ENCODE peak calls at places on chromosome 14, in seven cellular contexts. I is K562, E is suprapubic skin, U is fibroblast of lung, H is RWPE2, W is IMR-90, P is breast epithelium. S is an unnamed sample.

GRCh38 chr14:99552021-99552553 is 51.9 kb downstream of the CCDC85C start:
- DNase-seq in I (no peak), E (no peak), U (no peak), H (no peak), W (no peak), P (no peak), S (no peak)

GRCh38 chr14:59190372-59190771 is 1.9 kb downstream of the DAAM1 start:
- DNase-seq in I (peak), E (no peak), U (no peak), H (no peak), W (no peak), P (no peak), S (no peak)

GRCh38 chr14:48563465-48563864 is 888.1 kb upstream of the MDGA2 start:
- DNase-seq in I (no peak), E (no peak), U (peak), H (no peak), W (peak), P (no peak), S (no peak)

GRCh38 chr14:50920482-50921225 is 23.6 kb downstream of the PYGL start:
- DNase-seq in I (no peak), E (no peak), U (peak), H (no peak), W (peak), P (no peak), S (no peak)

GRCh38 chr14:64915797-64916196 is 1.5 kb downstream of the CHURC1 start:
- DNase-seq in I (no peak), E (no peak), U (no peak), H (no peak), W (no peak), P (no peak), S (no peak)

GRCh38 chr14:92475451-92476187 is 38.0 kb upstream of the RIN3 start:
- DNase-seq in I (no peak), E (peak), U (no peak), H (no peak), W (no peak), P (no peak), S (peak)

GRCh38 chr14:66359500-66359899 is 126.7 kb upstream of the CCDC196 start:
- DNase-seq in I (peak), E (no peak), U (peak), H (no peak), W (peak), P (no peak), S (no peak)

GRCh38 chr14:60691383-60692113 is 32.6 kb downstream of the SIX4 start:
- DNase-seq in I (no peak), E (no peak), U (no peak), H (no peak), W (no peak), P (no peak), S (no peak)

GRCh38 chr14:75182820-75183219 is 6.4 kb upstream of the TMED10 start:
- DNase-seq in I (no peak), E (no peak), U (peak), H (no peak), W (peak), P (no peak), S (no peak)

GRCh38 chr14:51677276-51677675 is 25.6 kb downstream of the FRMD6 start:
- DNase-seq in I (no peak), E (no peak), U (peak), H (no peak), W (peak), P (no peak), S (no peak)

GRCh38 chr14:56949828-56950227 is 139.5 kb upstream of the OTX2 start:
- DNase-seq in I (no peak), E (no peak), U (no peak), H (no peak), W (no peak), P (no peak), S (no peak)

GRCh38 chr14:59225281-59225680 is 36.8 kb downstream of the DAAM1 start:
- DNase-seq in I (no peak), E (no peak), U (no peak), H (no peak), W (no peak), P (no peak), S (no peak)

GRCh38 chr14:71143391-71144290 is 236.4 kb downstream of the PCNX1 start:
- DNase-seq in I (peak), E (no peak), U (peak), H (peak), W (peak), P (no peak), S (no peak)

GRCh38 chr14:100573757-100574641 is 13.2 kb downstream of the BEGAIN start:
- DNase-seq in I (no peak), E (no peak), U (no peak), H (no peak), W (no peak), P (no peak), S (no peak)

GRCh38 chr14:55303646-55304277 is 32.5 kb downstream of the FBXO34 start:
- DNase-seq in I (no peak), E (no peak), U (no peak), H (no peak), W (peak), P (no peak), S (no peak)

GRCh38 chr14:32588448-32589320 is 259.6 kb downstream of the AKAP6 start:
- DNase-seq in I (peak), E (no peak), U (peak), H (no peak), W (peak), P (no peak), S (no peak)

GRCh38 chr14:76929927-76930326 is 98.6 kb downstream of the IRF2BPL start:
- DNase-seq in I (peak), E (no peak), U (no peak), H (no peak), W (no peak), P (no peak), S (no peak)

GRCh38 chr14:53011053-53011462 is 60.2 kb upstream of the FERMT2 start:
- DNase-seq in I (no peak), E (peak), U (peak), H (peak), W (peak), P (no peak), S (peak)

GRCh38 chr14:54837508-54838149 is 65.0 kb downstream of the GCH1 start:
- DNase-seq in I (no peak), E (no peak), U (no peak), H (no peak), W (no peak), P (no peak), S (no peak)

GRCh38 chr14:100855256-100855930 is 29.5 kb downstream of the MEG3 start:
- DNase-seq in I (no peak), E (no peak), U (no peak), H (peak), W (no peak), P (no peak), S (no peak)

GRCh38 chr14:86203843-86204242 is 673.9 kb downstream of the FLRT2 start:
- DNase-seq in I (no peak), E (no peak), U (no peak), H (no peak), W (no peak), P (no peak), S (no peak)

GRCh38 chr14:91255026-91255695 is 10.7 kb upstream of the GPR68 start:
- DNase-seq in I (no peak), E (no peak), U (no peak), H (no peak), W (no peak), P (no peak), S (no peak)

GRCh38 chr14:31009836-31010618 is 15.4 kb upstream of the AP4S1 start:
- DNase-seq in I (no peak), E (no peak), U (no peak), H (no peak), W (no peak), P (no peak), S (no peak)

GRCh38 chr14:68634346-68634745 is 158.5 kb downstream of the ZFP36L1 start:
- DNase-seq in I (no peak), E (peak), U (no peak), H (no peak), W (no peak), P (no peak), S (no peak)
- H3K27ac ChIP-seq in I (no peak), E (no peak), U (no peak), H (no peak), W (peak), P (peak), S (peak)

GRCh38 chr14:96224480-96225096 is 19.9 kb downstream of the BDKRB2 start:
- DNase-seq in I (no peak), E (no peak), U (no peak), H (peak), W (no peak), P (no peak), S (no peak)

GRCh38 chr14:96227428-96227827 is 22.8 kb downstream of the BDKRB2 start:
- DNase-seq in I (no peak), E (no peak), U (no peak), H (no peak), W (no peak), P (no peak), S (no peak)

GRCh38 chr14:96221841-96222240 is 17.2 kb downstream of the BDKRB2 start:
- DNase-seq in I (no peak), E (no peak), U (no peak), H (no peak), W (no peak), P (no peak), S (no peak)

GRCh38 chr14:96229315-96229714 is 24.7 kb downstream of the BDKRB2 start:
- DNase-seq in I (no peak), E (no peak), U (no peak), H (no peak), W (no peak), P (no peak), S (no peak)

DNA sequence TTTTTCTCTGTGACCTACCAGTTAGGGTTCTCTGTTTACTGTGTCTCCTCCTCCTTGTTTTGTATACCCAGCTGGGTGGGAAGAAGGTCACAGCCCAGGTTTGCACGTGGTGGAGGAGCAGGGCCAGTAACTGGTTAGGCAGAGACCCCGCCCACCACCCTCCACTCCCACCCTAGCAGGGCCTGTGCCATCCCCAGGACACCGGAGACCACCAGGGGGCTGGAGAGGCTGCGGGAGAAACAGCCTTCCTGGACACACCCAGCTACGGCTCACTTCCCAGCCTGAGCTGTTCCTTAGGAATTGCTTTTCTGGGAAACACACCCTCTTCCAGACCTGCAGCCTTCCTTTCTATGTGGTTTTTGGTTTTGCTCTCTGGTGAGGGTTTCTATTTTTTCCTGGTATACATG is 21.1 kb downstream of the BDKRB2 start:
- DNase-seq in I (no peak), E (peak), U (peak), H (peak), W (peak), P (no peak), S (no peak)
- TF ChIP-seq CTCF in I (no peak), E (peak), U (peak), H (peak), W (peak), P (no peak), S (no peak)

DNA sequence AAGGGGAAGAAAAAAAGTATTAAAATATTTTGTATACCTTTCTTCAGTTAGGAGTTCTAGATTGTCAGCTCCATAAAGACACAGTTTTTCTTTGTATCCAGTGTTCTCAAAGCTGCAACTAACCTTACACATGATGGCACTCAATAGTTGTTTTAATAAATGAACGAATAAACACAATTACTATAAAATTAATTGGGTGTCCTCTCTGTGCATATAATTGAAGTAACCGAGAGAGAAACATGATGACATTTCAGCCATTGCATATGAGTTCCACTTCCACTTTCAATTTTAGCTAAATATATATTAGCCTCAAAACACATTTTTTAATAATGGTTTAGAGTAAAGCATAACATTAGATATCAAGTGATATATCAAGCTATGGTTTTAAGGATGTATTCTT is 671.2 kb downstream of the LRFN5 start:
- DNase-seq in I (no peak), E (no peak), U (no peak), H (no peak), W (no peak), P (no peak), S (no peak)
- H3K27ac ChIP-seq in I (no peak), E (no peak), U (no peak), H (no peak), W (no peak), P (no peak), S (no peak)

GRCh38 chr14:68084256-68084655 is 264.7 kb downstream of the RAD51B start:
- DNase-seq in I (no peak), E (no peak), U (peak), H (no peak), W (peak), P (no peak), S (no peak)
- TF ChIP-seq CTCF in I (peak), E (no peak), U (peak), H (peak), W (peak), P (no peak), S (no peak)

GRCh38 chr14:23915559-23915958 is 38.0 kb upstream of the DHRS4 start:
- DNase-seq in I (no peak), E (no peak), U (no peak), H (no peak), W (no peak), P (no peak), S (peak)
- H3K27ac ChIP-seq in I (no peak), E (no peak), U (no peak), H (no peak), W (no peak), P (no peak), S (no peak)

GRCh38 chr14:103740991-103741689 is 25.5 kb downstream of the ZFYVE21 start:
- DNase-seq in I (no peak), E (no peak), U (peak), H (no peak), W (peak), P (no peak), S (no peak)
- TF ChIP-seq CTCF in I (no peak), E (no peak), U (no peak), H (no peak), W (no peak), P (no peak), S (no peak)

S was measured in right atrium auricular region.